ENCODE peak calls at places on chromosomes 2 and 18, in eight cellular contexts. R is astrocyte, A is Caco-2, C is iPS DF 6.9, T is AG04450, B is hepatocyte, U is tibial artery, J is heart left ventricle. Q is an unnamed sample.
A peak's percentile ranks its signal among the peaks of the same experiment; 100 is the strongest.

GRCh38 chr2:240464514-240465241 is 29.2 kb downstream of the GPC1 start:
- DNase-seq in R (no peak), A (no peak), C (no peak), T (no peak), B (peak; percentile 3), U (no peak), J (no peak), Q (no peak)

GRCh38 chr2:9178905-9179571 is 27.6 kb upstream of the ASAP2 start:
- DNase-seq in R (peak; percentile 90), A (peak; percentile 51), C (no peak), T (peak; percentile 69), B (peak; percentile 66), U (peak; percentile 79), J (peak; percentile 78), Q (peak; percentile 60)

GRCh38 chr2:70303186-70303585 is 1.3 kb upstream of the FAM136A start:
- DNase-seq in R (no peak), A (no peak), C (no peak), T (no peak), B (no peak), U (no peak), J (no peak), Q (no peak)

GRCh38 chr18:29693334-29693733 is 1349.2 kb downstream of the DSC3 start:
- DNase-seq in R (no peak), A (no peak), C (no peak), T (no peak), B (no peak), U (no peak), J (no peak), Q (no peak)

GRCh38 chr2:119006441-119006840 is 64.4 kb downstream of the MARCO start:
- DNase-seq in R (no peak), A (no peak), C (no peak), T (no peak), B (no peak), U (no peak), J (no peak), Q (no peak)

GRCh38 chr2:156182132-156182531 is 150.4 kb downstream of the NR4A2 start:
- DNase-seq in R (no peak), A (peak; percentile 87), C (no peak), T (no peak), B (peak; percentile 78), U (no peak), J (no peak), Q (no peak)

GRCh38 chr2:23526114-23526513 is 141.1 kb downstream of the KLHL29 start:
- DNase-seq in R (no peak), A (no peak), C (no peak), T (no peak), B (no peak), U (no peak), J (no peak), Q (no peak)

GRCh38 chr2:147223119-147223518 is 621.7 kb upstream of the ACVR2A start:
- DNase-seq in R (no peak), A (no peak), C (no peak), T (no peak), B (no peak), U (no peak), J (no peak), Q (no peak)

GRCh38 chr18:22827216-22827615 is 105.9 kb upstream of the RBBP8 start:
- DNase-seq in R (peak; percentile 82), A (no peak), C (no peak), T (no peak), B (no peak), U (no peak), J (no peak), Q (no peak)

GRCh38 chr2:97011977-97012569 is 25.7 kb upstream of the FAM178B start:
- DNase-seq in R (peak; percentile 47), A (peak; percentile 61), C (no peak), T (peak; percentile 38), B (peak; percentile 65), U (no peak), J (no peak), Q (peak; percentile 31)

GRCh38 chr2:6922201-6922656 is 5.0 kb downstream of the RNF144A start:
- DNase-seq in R (no peak), A (peak; percentile 28), C (no peak), T (no peak), B (peak; percentile 54), U (no peak), J (no peak), Q (no peak)

GRCh38 chr2:110101911-110102774 is 13.5 kb downstream of the MALL start:
- DNase-seq in R (peak; percentile 74), A (no peak), C (no peak), T (no peak), B (no peak), U (no peak), J (no peak), Q (no peak)

GRCh38 chr2:224532931-224533330 is 52.2 kb downstream of the CUL3 start:
- DNase-seq in R (no peak), A (no peak), C (no peak), T (no peak), B (no peak), U (no peak), J (no peak), Q (no peak)

GRCh38 chr2:12442627-12442928 is 274.2 kb upstream of the TRIB2 start:
- DNase-seq in R (peak; percentile 76), A (no peak), C (no peak), T (no peak), B (no peak), U (no peak), J (no peak), Q (no peak)

GRCh38 chr2:230418341-230419016 is 2.5 kb downstream of the SP100 start:
- DNase-seq in R (peak; percentile 77), A (no peak), C (no peak), T (no peak), B (no peak), U (no peak), J (peak; percentile 57), Q (no peak)

GRCh38 chr2:36287363-36288275 is 68.0 kb upstream of the CRIM1 start:
- DNase-seq in R (peak; percentile 59), A (no peak), C (no peak), T (peak; percentile 15), B (no peak), U (no peak), J (no peak), Q (no peak)

GRCh38 chr18:32072321-32072720 is 19.4 kb upstream of the RNF138 start:
- DNase-seq in R (no peak), A (no peak), C (no peak), T (no peak), B (no peak), U (no peak), J (no peak), Q (no peak)

GRCh38 chr2:158025263-158025996 is 76.2 kb upstream of the UPP2 start:
- DNase-seq in R (peak; percentile 59), A (no peak), C (no peak), T (peak; percentile 33), B (no peak), U (no peak), J (no peak), Q (no peak)

GRCh38 chr2:216081487-216082387 is at the start of the genes PECR and TMEM169:
- DNase-seq in R (peak; percentile 32), A (peak; percentile 85), C (peak; percentile 58), T (no peak), B (peak; percentile 86), U (peak; percentile 74), J (peak; percentile 82), Q (peak; percentile 62)

GRCh38 chr2:1938986-1939385 is 194.7 kb upstream of the PXDN start:
- DNase-seq in R (no peak), A (no peak), C (no peak), T (no peak), B (no peak), U (no peak), J (no peak), Q (no peak)

GRCh38 chr2:182245963-182246362 is 180.9 kb downstream of the PDE1A start:
- DNase-seq in R (no peak), A (no peak), C (no peak), T (no peak), B (no peak), U (no peak), J (no peak), Q (no peak)

GRCh38 chr2:218829868-218830451 is 1.6 kb downstream of the PRKAG3 start:
- DNase-seq in R (no peak), A (no peak), C (no peak), T (no peak), B (no peak), U (no peak), J (peak; percentile 45), Q (no peak)

GRCh38 chr2:21055451-21055850 is 11.6 kb upstream of the APOB start:
- DNase-seq in R (no peak), A (no peak), C (no peak), T (no peak), B (no peak), U (no peak), J (no peak), Q (no peak)

GRCh38 chr2:157691695-157692094 is 63.0 kb upstream of the ACVR1C start:
- DNase-seq in R (no peak), A (no peak), C (no peak), T (no peak), B (no peak), U (no peak), J (no peak), Q (no peak)

GRCh38 chr2:85926526-85926925 is 37.7 kb upstream of the ST3GAL5 start:
- DNase-seq in R (no peak), A (no peak), C (no peak), T (no peak), B (no peak), U (no peak), J (no peak), Q (no peak)

GRCh38 chr2:138565251-138565598 is 63.7 kb downstream of the SPOPL start:
- DNase-seq in R (no peak), A (no peak), C (no peak), T (no peak), B (no peak), U (no peak), J (no peak), Q (no peak)

GRCh38 chr2:65320042-65320711 is 92.5 kb downstream of the ACTR2 start:
- DNase-seq in R (peak; percentile 98), A (peak; percentile 69), C (no peak), T (peak; percentile 82), B (peak; percentile 69), U (no peak), J (peak; percentile 63), Q (no peak)

GRCh38 chr2:42359304-42359749 is 1.7 kb downstream of the COX7A2L start:
- DNase-seq in R (no peak), A (no peak), C (no peak), T (no peak), B (no peak), U (no peak), J (no peak), Q (no peak)
- H3K4me3 ChIP-seq in R (peak overlapping the region; percentile 99), A (peak overlapping the region; percentile 91), C (no peak overlapping the region), T (peak overlapping the region; percentile 100), B (peak overlapping the region; percentile 74), U (peak overlapping the region; percentile 98), J (peak overlapping the region; percentile 94), Q (no peak overlapping the region)

GRCh38 chr18:3015203-3015590 is 2.3 kb upstream of the LPIN2 start:
- DNase-seq in R (peak; percentile 66), A (no peak), C (no peak), T (peak; percentile 36), B (peak; percentile 32), U (no peak), J (peak; percentile 36), Q (no peak)
- H3K4me3 ChIP-seq in R (no peak overlapping the region), A (no peak overlapping the region), C (no peak overlapping the region), T (no peak overlapping the region), B (no peak overlapping the region), U (no peak overlapping the region), J (no peak overlapping the region), Q (no peak overlapping the region)

GRCh38 chr18:49490246-49490762 is 3.3 kb upstream of the C18orf32 start:
- DNase-seq in R (peak; percentile 23), A (no peak), C (no peak), T (no peak), B (no peak), U (no peak), J (no peak), Q (no peak)
- H3K4me3 ChIP-seq in R (peak overlapping the region; percentile 98), A (no peak overlapping the region), C (no peak overlapping the region), T (peak overlapping the region; percentile 100), B (no peak overlapping the region), U (no peak overlapping the region), J (no peak overlapping the region), Q (no peak overlapping the region)

GRCh38 chr2:19357383-19358241 is 811 bp downstream of the OSR1 start:
- DNase-seq in R (no peak), A (peak; percentile 32), C (no peak), T (no peak), B (peak; percentile 42), U (peak; percentile 30), J (peak; percentile 50), Q (no peak)
- H3K4me3 ChIP-seq in R (peak overlapping the region; percentile 66), A (peak overlapping the region; percentile 65), C (peak overlapping the region; percentile 34), T (peak overlapping the region; percentile 93), B (peak overlapping the region; percentile 74), U (peak overlapping the region; percentile 95), J (peak overlapping the region; percentile 65), Q (peak overlapping the region; percentile 40)